ENCODE peak calls at places on chromosomes 1 and 21, in five cellular contexts. E is endodermal cell; K is stimulated activated CD8-positive, alpha-beta memory T cell treated with anti-CD3 and anti-CD28 coated beads, Interleukin-2, amount 100 ng/mL, for 48 hours; D is GOT3; B is fibroblast of mammary gland. R is an unnamed sample.

GRCh38 chr1:65339866-65340483 is 30.6 kb downstream of the DNAJC6 start:
- DNase-seq in E (no peak), K (no peak), D (no peak), B (peak; percentile 17), R (no peak)

GRCh38 chr1:220791959-220792358 is 5.2 kb downstream of the MTARC1 start:
- DNase-seq in E (no peak), K (no peak), D (no peak), B (no peak), R (no peak)

GRCh38 chr1:154975409-154976205 is 1.1 kb downstream of the CKS1B start:
- DNase-seq in E (peak; percentile 77), K (peak; percentile 61), D (no peak), B (peak; percentile 55), R (no peak)

GRCh38 chr1:63920154-63921117 is 146.6 kb downstream of the ROR1 start:
- DNase-seq in E (no peak), K (no peak), D (no peak), B (peak; percentile 85), R (no peak)

GRCh38 chr21:44295163-44295601 is 4.7 kb upstream of the PFKL start:
- DNase-seq in E (no peak), K (no peak), D (no peak), B (no peak), R (no peak)

GRCh38 chr1:247456914-247457638 is 828 bp downstream of the OR2B11 start:
- DNase-seq in E (no peak), K (peak; percentile 7), D (no peak), B (no peak), R (no peak)

GRCh38 chr1:115141145-115141454 is 51.8 kb upstream of the TSPAN2 start:
- DNase-seq in E (no peak), K (no peak), D (no peak), B (no peak), R (no peak)

GRCh38 chr1:29166291-29166878 is 15.3 kb downstream of the SRSF4 start:
- DNase-seq in E (peak; percentile 59), K (no peak), D (no peak), B (no peak), R (no peak)

GRCh38 chr1:84841971-84842370 is 51.0 kb downstream of the LPAR3 start:
- DNase-seq in E (no peak), K (no peak), D (no peak), B (no peak), R (no peak)

GRCh38 chr1:167305705-167306277 is 85.1 kb downstream of the POU2F1 start:
- DNase-seq in E (no peak), K (no peak), D (no peak), B (peak; percentile 2), R (no peak)

GRCh38 chr21:37700641-37701202 is 215.5 kb downstream of the KCNJ6 start:
- DNase-seq in E (peak; percentile 75), K (no peak), D (no peak), B (peak; percentile 87), R (no peak)

GRCh38 chr1:34918609-34919561 is 10.6 kb downstream of the DLGAP3 start:
- DNase-seq in E (peak; percentile 86), K (no peak), D (no peak), B (peak; percentile 31), R (no peak)

GRCh38 chr1:168005544-168005943 is 68.7 kb upstream of the MPC2 start:
- DNase-seq in E (no peak), K (no peak), D (no peak), B (no peak), R (no peak)

GRCh38 chr21:46409641-46410406 is 48.9 kb upstream of the DIP2A start:
- DNase-seq in E (no peak), K (no peak), D (no peak), B (no peak), R (no peak)

GRCh38 chr1:154960446-154961136 is 991 bp downstream of the PYGO2 start:
- DNase-seq in E (no peak), K (no peak), D (no peak), B (no peak), R (no peak)

GRCh38 chr1:156162430-156163037 is 9.1 kb downstream of the SEMA4A start:
- DNase-seq in E (no peak), K (no peak), D (no peak), B (no peak), R (no peak)

GRCh38 chr21:45370575-45370974 is 34.4 kb upstream of the COL18A1 start:
- DNase-seq in E (no peak), K (no peak), D (no peak), B (peak; percentile 45), R (no peak)

GRCh38 chr1:19468397-19468956 is 16.9 kb downstream of the CAPZB start:
- DNase-seq in E (no peak), K (no peak), D (no peak), B (no peak), R (no peak)

GRCh38 chr1:183080406-183080805 is 57.2 kb downstream of the LAMC1 start:
- DNase-seq in E (no peak), K (no peak), D (no peak), B (peak; percentile 72), R (no peak)

GRCh38 chr1:209434066-209434465 is 149.4 kb upstream of the CAMK1G start:
- DNase-seq in E (no peak), K (no peak), D (no peak), B (peak; percentile 65), R (no peak)

GRCh38 chr1:103171041-103171590 is 62.8 kb upstream of the COL11A1 start:
- DNase-seq in E (no peak), K (no peak), D (no peak), B (peak; percentile 7), R (no peak)

GRCh38 chr1:234612352-234613127 is 2.6 kb upstream of the IRF2BP2 start:
- DNase-seq in E (peak; percentile 68), K (no peak), D (peak; percentile 72), B (peak; percentile 99), R (no peak)

GRCh38 chr1:3610165-3610822 is 1.0 kb downstream of the MEGF6 start:
- DNase-seq in E (peak; percentile 74), K (no peak), D (no peak), B (peak; percentile 21), R (no peak)

GRCh38 chr1:8980656-8981055 is 35.0 kb downstream of the CA6 start:
- DNase-seq in E (no peak), K (no peak), D (no peak), B (no peak), R (no peak)

GRCh38 chr1:230057681-230058565 is 9.1 kb upstream of the GALNT2 start:
- DNase-seq in E (peak; percentile 30), K (no peak), D (no peak), B (no peak), R (no peak)

GRCh38 chr1:96388421-96389310 is 332.9 kb upstream of the PTBP2 start:
- DNase-seq in E (no peak), K (no peak), D (no peak), B (peak; percentile 51), R (no peak)

GRCh38 chr1:200367841-200368534 is 41.8 kb downstream of the ZNF281 start:
- DNase-seq in E (peak; percentile 45), K (no peak), D (no peak), B (peak; percentile 88), R (no peak)

GRCh38 chr1:183000563-183000962 is 22.7 kb upstream of the LAMC1 start:
- DNase-seq in E (no peak), K (no peak), D (no peak), B (no peak), R (no peak)

GRCh38 chr1:109772658-109773202 is 9.0 kb upstream of the EPS8L3 start:
- DNase-seq in E (no peak), K (no peak), D (no peak), B (no peak), R (no peak)

GRCh38 chr1:56436912-56437403 is 142.4 kb downstream of the PLPP3 start:
- DNase-seq in E (peak; percentile 94), K (no peak), D (no peak), B (no peak), R (no peak)

GRCh38 chr1:151715726-151716404 is 738 bp downstream of the CELF3 start:
- DNase-seq in E (peak; percentile 87), K (no peak), D (no peak), B (no peak), R (no peak)

GRCh38 chr1:173507847-173508209 is 30.7 kb downstream of the PRDX6 start:
- DNase-seq in E (no peak), K (no peak), D (no peak), B (no peak), R (no peak)

GRCh38 chr1:4397196-4397595 is 257.2 kb upstream of the AJAP1 start:
- DNase-seq in E (peak; percentile 5), K (no peak), D (no peak), B (no peak), R (no peak)